ENCODE peak calls at places on chromosomes 5 and 9, in seven cellular contexts. One of them, this sample, is unnamed.

GRCh38 chr9:107190031-107190935 is 92.8 kb upstream of the RAD23B start:
- DNase-seq in mammary epithelial cell: peak; percentile 76
- DNase-seq in vagina: no peak
- DNase-seq in fibroblast of villous mesenchyme: no peak
- DNase-seq in astrocyte of the spinal cord: peak; percentile 71
- DNase-seq in upper lobe of left lung: no peak
- DNase-seq in HFF-Myc: no peak
- DNase-seq in this sample: no peak

GRCh38 chr9:21017092-21017491 is 14.3 kb downstream of the HACD4 start:
- DNase-seq in vagina: no peak
- DNase-seq in fibroblast of villous mesenchyme: peak; percentile 47
- DNase-seq in mammary epithelial cell: peak; percentile 85
- DNase-seq in HFF-Myc: no peak
- DNase-seq in upper lobe of left lung: no peak
- DNase-seq in astrocyte of the spinal cord: peak; percentile 63
- DNase-seq in this sample: no peak

GRCh38 chr9:121577201-121577600 is 74.2 kb upstream of the DAB2IP start:
- DNase-seq in vagina: no peak
- DNase-seq in astrocyte of the spinal cord: no peak
- DNase-seq in HFF-Myc: no peak
- DNase-seq in fibroblast of villous mesenchyme: no peak
- DNase-seq in mammary epithelial cell: no peak
- DNase-seq in upper lobe of left lung: peak; percentile 72
- DNase-seq in this sample: no peak

GRCh38 chr9:134811673-134812668 is 68.6 kb upstream of the FCN2 start:
- DNase-seq in upper lobe of left lung: no peak
- DNase-seq in fibroblast of villous mesenchyme: peak; percentile 75
- DNase-seq in HFF-Myc: peak; percentile 32
- DNase-seq in vagina: no peak
- DNase-seq in mammary epithelial cell: no peak
- DNase-seq in astrocyte of the spinal cord: peak; percentile 80
- DNase-seq in this sample: no peak

GRCh38 chr5:76337949-76338589 is 65.0 kb upstream of the IQGAP2 start:
- DNase-seq in mammary epithelial cell: peak; percentile 75
- DNase-seq in upper lobe of left lung: no peak
- DNase-seq in astrocyte of the spinal cord: peak; percentile 53
- DNase-seq in vagina: no peak
- DNase-seq in HFF-Myc: peak; percentile 20
- DNase-seq in fibroblast of villous mesenchyme: peak; percentile 41
- DNase-seq in this sample: peak; percentile 61

GRCh38 chr9:89153618-89154017 is 25.0 kb downstream of the SHC3 start:
- DNase-seq in mammary epithelial cell: peak; percentile 90
- DNase-seq in upper lobe of left lung: no peak
- DNase-seq in fibroblast of villous mesenchyme: peak; percentile 31
- DNase-seq in astrocyte of the spinal cord: peak; percentile 81
- DNase-seq in vagina: no peak
- DNase-seq in HFF-Myc: peak; percentile 39
- DNase-seq in this sample: no peak

GRCh38 chr9:111965566-111966019 is 69.0 kb downstream of the UGCG start:
- DNase-seq in vagina: no peak
- DNase-seq in fibroblast of villous mesenchyme: peak; percentile 85
- DNase-seq in upper lobe of left lung: no peak
- DNase-seq in mammary epithelial cell: peak; percentile 99
- DNase-seq in astrocyte of the spinal cord: peak; percentile 97
- DNase-seq in HFF-Myc: no peak
- DNase-seq in this sample: peak; percentile 62

GRCh38 chr5:122311888-122312669 is at the start of gene SNCAIP:
- DNase-seq in vagina: no peak
- DNase-seq in HFF-Myc: no peak
- DNase-seq in fibroblast of villous mesenchyme: peak; percentile 39
- DNase-seq in astrocyte of the spinal cord: peak; percentile 47
- DNase-seq in upper lobe of left lung: peak; percentile 92
- DNase-seq in mammary epithelial cell: peak; percentile 21
- DNase-seq in this sample: peak; percentile 69

GRCh38 chr5:133713209-133713608 is 100.9 kb upstream of the FSTL4 start:
- DNase-seq in upper lobe of left lung: no peak
- DNase-seq in fibroblast of villous mesenchyme: no peak
- DNase-seq in vagina: no peak
- DNase-seq in astrocyte of the spinal cord: no peak
- DNase-seq in mammary epithelial cell: no peak
- DNase-seq in HFF-Myc: no peak
- DNase-seq in this sample: no peak

GRCh38 chr5:35313296-35313695 is 83.0 kb upstream of the PRLR start:
- DNase-seq in vagina: no peak
- DNase-seq in fibroblast of villous mesenchyme: peak; percentile 87
- DNase-seq in mammary epithelial cell: peak; percentile 67
- DNase-seq in astrocyte of the spinal cord: peak; percentile 35
- DNase-seq in upper lobe of left lung: no peak
- DNase-seq in HFF-Myc: peak; percentile 33
- DNase-seq in this sample: no peak

GRCh38 chr9:115169003-115169402 is 51.0 kb upstream of the TNC start:
- DNase-seq in fibroblast of villous mesenchyme: no peak
- DNase-seq in upper lobe of left lung: no peak
- DNase-seq in mammary epithelial cell: no peak
- DNase-seq in HFF-Myc: no peak
- DNase-seq in vagina: no peak
- DNase-seq in astrocyte of the spinal cord: no peak
- DNase-seq in this sample: no peak

GRCh38 chr9:127862075-127863011 is 7.9 kb upstream of the ENG start:
- DNase-seq in fibroblast of villous mesenchyme: no peak
- DNase-seq in mammary epithelial cell: no peak
- DNase-seq in astrocyte of the spinal cord: no peak
- DNase-seq in upper lobe of left lung: peak; percentile 86
- DNase-seq in HFF-Myc: no peak
- DNase-seq in vagina: no peak
- DNase-seq in this sample: peak; percentile 72

GRCh38 chr5:95530441-95530840 is 24.3 kb downstream of the SKIC3 start:
- DNase-seq in mammary epithelial cell: peak; percentile 70
- DNase-seq in vagina: no peak
- DNase-seq in HFF-Myc: no peak
- DNase-seq in upper lobe of left lung: no peak
- DNase-seq in fibroblast of villous mesenchyme: peak; percentile 67
- DNase-seq in astrocyte of the spinal cord: peak; percentile 78
- DNase-seq in this sample: no peak

GRCh38 chr5:178467261-178468195 is 122.7 kb downstream of the COL23A1 start:
- DNase-seq in HFF-Myc: no peak
- DNase-seq in mammary epithelial cell: no peak
- DNase-seq in upper lobe of left lung: no peak
- DNase-seq in astrocyte of the spinal cord: no peak
- DNase-seq in vagina: peak; percentile 89
- DNase-seq in fibroblast of villous mesenchyme: peak; percentile 48
- DNase-seq in this sample: no peak

GRCh38 chr5:86526811-86527348 is 90.9 kb upstream of the COX7C start:
- DNase-seq in fibroblast of villous mesenchyme: no peak
- DNase-seq in vagina: no peak
- DNase-seq in upper lobe of left lung: no peak
- DNase-seq in HFF-Myc: no peak
- DNase-seq in astrocyte of the spinal cord: no peak
- DNase-seq in mammary epithelial cell: no peak
- DNase-seq in this sample: no peak

GRCh38 chr5:142152383-142152730 is 43.8 kb downstream of the NDFIP1 start:
- DNase-seq in fibroblast of villous mesenchyme: no peak
- DNase-seq in vagina: no peak
- DNase-seq in mammary epithelial cell: no peak
- DNase-seq in upper lobe of left lung: no peak
- DNase-seq in astrocyte of the spinal cord: no peak
- DNase-seq in HFF-Myc: no peak
- DNase-seq in this sample: no peak

GRCh38 chr9:126791406-126792230 is 13.2 kb upstream of the ZBTB43 start:
- DNase-seq in mammary epithelial cell: peak; percentile 99
- DNase-seq in HFF-Myc: peak; percentile 78
- DNase-seq in vagina: no peak
- DNase-seq in fibroblast of villous mesenchyme: peak; percentile 91
- DNase-seq in astrocyte of the spinal cord: peak; percentile 94
- DNase-seq in upper lobe of left lung: no peak
- DNase-seq in this sample: no peak

GRCh38 chr5:1557114-1557873 is 33.5 kb upstream of the LPCAT1 start:
- DNase-seq in mammary epithelial cell: no peak
- DNase-seq in upper lobe of left lung: no peak
- DNase-seq in HFF-Myc: no peak
- DNase-seq in fibroblast of villous mesenchyme: no peak
- DNase-seq in astrocyte of the spinal cord: no peak
- DNase-seq in vagina: peak; percentile 77
- DNase-seq in this sample: no peak

GRCh38 chr9:72203205-72203803 is 54.1 kb downstream of the GDA start:
- DNase-seq in astrocyte of the spinal cord: peak; percentile 10
- DNase-seq in mammary epithelial cell: peak; percentile 40
- DNase-seq in HFF-Myc: peak; percentile 47
- DNase-seq in upper lobe of left lung: no peak
- DNase-seq in vagina: no peak
- DNase-seq in fibroblast of villous mesenchyme: peak; percentile 33
- DNase-seq in this sample: peak; percentile 45

GRCh38 chr9:128877852-128878251 is 3.9 kb downstream of the KYAT1 start:
- DNase-seq in HFF-Myc: no peak
- DNase-seq in upper lobe of left lung: no peak
- DNase-seq in vagina: no peak
- DNase-seq in mammary epithelial cell: no peak
- DNase-seq in fibroblast of villous mesenchyme: no peak
- DNase-seq in astrocyte of the spinal cord: no peak
- DNase-seq in this sample: peak; percentile 9
- TF ChIP-seq CTCF in HFF-Myc: no peak
- TF ChIP-seq CTCF in upper lobe of left lung: no peak
- TF ChIP-seq CTCF in vagina: no peak
- TF ChIP-seq CTCF in mammary epithelial cell: no peak
- TF ChIP-seq CTCF in fibroblast of villous mesenchyme: no peak
- TF ChIP-seq CTCF in astrocyte of the spinal cord: no peak
- TF ChIP-seq CTCF in this sample: no peak

DNA sequence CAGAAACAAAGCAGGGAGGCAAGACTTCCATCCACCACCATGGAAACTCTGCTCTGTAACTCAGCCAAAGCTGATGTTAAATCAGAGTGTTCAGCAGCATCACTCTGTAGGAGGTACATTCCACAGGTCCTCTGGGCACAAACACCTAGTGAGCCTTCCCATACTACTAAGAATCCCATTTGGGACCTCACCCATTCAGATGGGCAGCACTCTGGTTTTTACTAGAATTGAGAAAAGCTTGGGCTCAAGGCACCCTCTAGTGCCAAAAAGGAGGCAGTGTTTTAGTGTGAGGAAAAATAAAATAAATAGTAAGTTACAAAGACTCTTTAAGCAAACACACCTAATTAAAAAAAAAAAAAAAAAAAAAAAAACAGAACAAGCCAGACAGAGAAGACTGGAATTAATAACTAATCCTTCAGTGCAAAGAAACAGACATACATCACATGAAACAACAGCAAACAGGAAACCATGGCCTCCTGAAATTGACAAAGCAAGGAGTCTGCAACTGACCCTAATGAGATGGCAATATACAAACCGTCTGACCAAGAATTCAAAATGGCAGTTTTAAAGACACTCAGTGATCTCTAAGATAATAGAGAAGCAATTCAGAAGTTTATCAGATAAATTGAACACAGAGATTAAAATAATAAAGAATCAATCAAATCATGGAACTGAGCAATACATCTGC is 159.5 kb downstream of the GNA14 start:
- DNase-seq in upper lobe of left lung: no peak
- DNase-seq in vagina: no peak
- DNase-seq in astrocyte of the spinal cord: peak; percentile 44
- DNase-seq in mammary epithelial cell: no peak
- DNase-seq in HFF-Myc: no peak
- DNase-seq in fibroblast of villous mesenchyme: peak; percentile 36
- DNase-seq in this sample: no peak
- TF ChIP-seq CTCF in upper lobe of left lung: no peak
- TF ChIP-seq CTCF in vagina: no peak
- TF ChIP-seq CTCF in astrocyte of the spinal cord: peak; percentile 60
- TF ChIP-seq CTCF in mammary epithelial cell: peak; percentile 39
- TF ChIP-seq CTCF in HFF-Myc: peak; percentile 62
- TF ChIP-seq CTCF in fibroblast of villous mesenchyme: peak; percentile 65
- TF ChIP-seq CTCF in this sample: peak; percentile 20

GRCh38 chr5:64615895-64616294 is 74.4 kb upstream of the SHISAL2B start:
- DNase-seq in fibroblast of villous mesenchyme: no peak
- DNase-seq in vagina: no peak
- DNase-seq in mammary epithelial cell: no peak
- DNase-seq in HFF-Myc: no peak
- DNase-seq in upper lobe of left lung: no peak
- DNase-seq in astrocyte of the spinal cord: no peak
- DNase-seq in this sample: no peak

GRCh38 chr5:64606926-64607325 is 83.4 kb upstream of the SHISAL2B start:
- DNase-seq in astrocyte of the spinal cord: no peak
- DNase-seq in fibroblast of villous mesenchyme: no peak
- DNase-seq in mammary epithelial cell: no peak
- DNase-seq in upper lobe of left lung: no peak
- DNase-seq in vagina: no peak
- DNase-seq in HFF-Myc: no peak
- DNase-seq in this sample: no peak

DNA sequence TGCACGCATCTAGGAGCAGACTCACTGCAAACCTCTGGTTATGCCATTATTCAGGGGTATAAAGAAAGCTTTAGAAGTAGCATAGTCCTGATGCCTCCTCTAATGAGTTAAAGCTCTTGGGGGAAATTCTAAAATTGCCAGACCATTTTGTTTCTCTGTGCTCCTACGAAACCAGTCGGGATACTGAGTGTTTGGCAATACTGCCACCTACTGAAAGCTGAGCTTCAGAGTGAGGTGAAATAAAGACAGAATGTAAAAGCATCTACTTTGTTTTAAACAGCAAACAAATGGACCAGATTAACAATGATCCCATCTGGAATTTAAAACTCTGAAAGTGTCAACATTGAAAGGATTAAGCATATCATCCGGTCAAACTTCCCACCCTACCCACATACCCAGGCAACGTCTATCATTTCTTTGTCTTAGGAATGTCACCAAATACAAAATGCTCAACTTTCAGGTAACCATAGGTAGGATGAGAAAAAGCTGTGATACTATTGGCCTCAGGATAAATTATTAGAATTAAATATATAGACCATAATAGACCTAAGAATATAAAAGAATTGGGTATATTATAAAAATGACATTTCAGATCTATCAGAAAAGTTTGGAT is 77.8 kb upstream of the SHISAL2B start:
- DNase-seq in mammary epithelial cell: peak; percentile 56
- DNase-seq in HFF-Myc: peak; percentile 37
- DNase-seq in upper lobe of left lung: no peak
- DNase-seq in fibroblast of villous mesenchyme: peak; percentile 66
- DNase-seq in astrocyte of the spinal cord: peak; percentile 71
- DNase-seq in vagina: no peak
- DNase-seq in this sample: peak; percentile 11
- TF ChIP-seq CTCF in mammary epithelial cell: peak; percentile 69
- TF ChIP-seq CTCF in HFF-Myc: peak; percentile 82
- TF ChIP-seq CTCF in upper lobe of left lung: peak; percentile 28
- TF ChIP-seq CTCF in fibroblast of villous mesenchyme: peak; percentile 84
- TF ChIP-seq CTCF in astrocyte of the spinal cord: peak; percentile 81
- TF ChIP-seq CTCF in vagina: no peak
- TF ChIP-seq CTCF in this sample: peak; percentile 54

GRCh38 chr5:179679014-179679674 is 1.7 kb downstream of the CBY3 start:
- DNase-seq in upper lobe of left lung: peak; percentile 92
- DNase-seq in fibroblast of villous mesenchyme: peak; percentile 72
- DNase-seq in vagina: no peak
- DNase-seq in HFF-Myc: peak; percentile 36
- DNase-seq in astrocyte of the spinal cord: peak; percentile 60
- DNase-seq in mammary epithelial cell: peak; percentile 37
- DNase-seq in this sample: peak; percentile 80

GRCh38 chr5:179680780-179681411 is at the start of gene CBY3:
- DNase-seq in upper lobe of left lung: no peak
- DNase-seq in HFF-Myc: no peak
- DNase-seq in astrocyte of the spinal cord: no peak
- DNase-seq in fibroblast of villous mesenchyme: no peak
- DNase-seq in vagina: no peak
- DNase-seq in mammary epithelial cell: no peak
- DNase-seq in this sample: no peak

GRCh38 chr5:179680014-179680779 is 637 bp downstream of the CBY3 start:
- DNase-seq in HFF-Myc: no peak
- DNase-seq in upper lobe of left lung: no peak
- DNase-seq in fibroblast of villous mesenchyme: no peak
- DNase-seq in vagina: no peak
- DNase-seq in mammary epithelial cell: no peak
- DNase-seq in astrocyte of the spinal cord: no peak
- DNase-seq in this sample: no peak

GRCh38 chr5:179678238-179679013 is 2.4 kb downstream of the CBY3 start:
- DNase-seq in upper lobe of left lung: peak; percentile 99
- DNase-seq in mammary epithelial cell: peak; percentile 90
- DNase-seq in fibroblast of villous mesenchyme: peak; percentile 94
- DNase-seq in vagina: no peak
- DNase-seq in HFF-Myc: peak; percentile 82
- DNase-seq in astrocyte of the spinal cord: peak; percentile 95
- DNase-seq in this sample: peak; percentile 97
- TF ChIP-seq CTCF in upper lobe of left lung: no peak
- TF ChIP-seq CTCF in mammary epithelial cell: no peak
- TF ChIP-seq CTCF in fibroblast of villous mesenchyme: no peak
- TF ChIP-seq CTCF in vagina: no peak
- TF ChIP-seq CTCF in HFF-Myc: no peak
- TF ChIP-seq CTCF in astrocyte of the spinal cord: no peak
- TF ChIP-seq CTCF in this sample: peak; percentile 11